ENCODE peak calls at places on chromosomes 5 and 9, in ten cellular contexts. X, S, L, N, O, W, I, Y, R and K are unnamed samples. For H3K36me3, the result is how much of the 10 kb centered on the place peaks cover.

GRCh38 chr5:99320461-99320860 is 391.7 kb upstream of the CHD1 start:
- DNase-seq in X (no peak), S (no peak), L (peak), N (no peak), O (no peak), W (no peak), I (no peak), Y (no peak), R (no peak), K (no peak)

GRCh38 chr9:6243746-6244145 is 28.1 kb downstream of the IL33 start:
- DNase-seq in X (no peak), S (no peak), L (no peak), N (no peak), O (no peak), W (no peak), I (no peak), Y (no peak), R (no peak), K (peak)

GRCh38 chr5:34628373-34628772 is 27.8 kb upstream of the RAI14 start:
- DNase-seq in X (no peak), S (no peak), L (no peak), N (no peak), O (no peak), W (no peak), I (no peak), Y (no peak), R (no peak), K (no peak)

GRCh38 chr9:89637787-89638186 is 33.0 kb downstream of the GADD45G start:
- DNase-seq in X (no peak), S (no peak), L (no peak), N (no peak), O (no peak), W (peak), I (no peak), Y (peak), R (no peak), K (no peak)

GRCh38 chr9:78009156-78009555 is 22.5 kb downstream of the GNAQ start:
- DNase-seq in X (no peak), S (peak), L (no peak), N (no peak), O (no peak), W (no peak), I (no peak), Y (no peak), R (no peak), K (no peak)

GRCh38 chr9:134025606-134026541 is 593 bp downstream of the BRD3OS start:
- DNase-seq in X (peak), S (no peak), L (peak), N (peak), O (peak), W (peak), I (peak), Y (no peak), R (peak), K (peak)

GRCh38 chr5:122723606-122724352 is 51.1 kb upstream of the SNX2 start:
- DNase-seq in X (no peak), S (peak), L (no peak), N (no peak), O (no peak), W (no peak), I (no peak), Y (no peak), R (no peak), K (peak)

GRCh38 chr9:129803679-129804065 is 688 bp downstream of the TOR1B start:
- DNase-seq in X (peak), S (peak), L (no peak), N (no peak), O (no peak), W (no peak), I (no peak), Y (no peak), R (no peak), K (no peak)

GRCh38 chr5:178301641-178302040 is 69.0 kb upstream of the PHYKPL start:
- DNase-seq in X (no peak), S (no peak), L (no peak), N (no peak), O (no peak), W (no peak), I (no peak), Y (peak), R (no peak), K (no peak)

GRCh38 chr5:3944930-3945329 is 349.3 kb downstream of the IRX1 start:
- DNase-seq in X (no peak), S (no peak), L (no peak), N (no peak), O (no peak), W (no peak), I (no peak), Y (no peak), R (no peak), K (no peak)

GRCh38 chr9:110606179-110606578 is 26.6 kb upstream of the SVEP1 start:
- DNase-seq in X (no peak), S (no peak), L (no peak), N (no peak), O (no peak), W (no peak), I (no peak), Y (no peak), R (no peak), K (peak)

GRCh38 chr5:148976569-148977321 is 86.1 kb downstream of the SH3TC2 start:
- DNase-seq in X (peak), S (no peak), L (peak), N (no peak), O (no peak), W (no peak), I (no peak), Y (no peak), R (no peak), K (no peak)

GRCh38 chr9:83154087-83154736 is 91.3 kb upstream of the RASEF start:
- DNase-seq in X (peak), S (no peak), L (no peak), N (no peak), O (no peak), W (no peak), I (no peak), Y (no peak), R (no peak), K (peak)

GRCh38 chr5:143197260-143197656 is 206.2 kb downstream of the NR3C1 start:
- DNase-seq in X (no peak), S (no peak), L (no peak), N (no peak), O (no peak), W (no peak), I (no peak), Y (no peak), R (no peak), K (no peak)

GRCh38 chr5:42242210-42242609 is 181.0 kb upstream of the GHR start:
- DNase-seq in X (no peak), S (no peak), L (no peak), N (no peak), O (no peak), W (no peak), I (no peak), Y (no peak), R (no peak), K (no peak)

GRCh38 chr9:16294371-16294770 is 576.1 kb downstream of the BNC2 start:
- DNase-seq in X (no peak), S (no peak), L (no peak), N (no peak), O (no peak), W (no peak), I (no peak), Y (no peak), R (no peak), K (peak)

GRCh38 chr5:163529698-163530097 is 24.3 kb downstream of the MAT2B start:
- DNase-seq in X (no peak), S (no peak), L (no peak), N (no peak), O (no peak), W (peak), I (peak), Y (no peak), R (no peak), K (no peak)

GRCh38 chr5:67063791-67064190 is 132.8 kb downstream of the CD180 start:
- DNase-seq in X (peak), S (no peak), L (no peak), N (no peak), O (no peak), W (no peak), I (no peak), Y (no peak), R (no peak), K (peak)

GRCh38 chr9:13967493-13967892 is 346.4 kb downstream of the NFIB start:
- DNase-seq in X (no peak), S (no peak), L (no peak), N (no peak), O (no peak), W (no peak), I (no peak), Y (no peak), R (no peak), K (no peak)

GRCh38 chr5:36273809-36274526 is 27.7 kb downstream of the RANBP3L start:
- DNase-seq in X (no peak), S (no peak), L (no peak), N (no peak), O (no peak), W (no peak), I (no peak), Y (no peak), R (no peak), K (no peak)

GRCh38 chr5:91016954-91017690 is 366.0 kb downstream of the ARRDC3 start:
- DNase-seq in X (peak), S (peak), L (no peak), N (no peak), O (no peak), W (no peak), I (no peak), Y (no peak), R (no peak), K (peak)

GRCh38 chr5:150665044-150665443 is 4.0 kb downstream of the MYOZ3 start:
- DNase-seq in X (no peak), S (no peak), L (no peak), N (no peak), O (no peak), W (no peak), I (no peak), Y (no peak), R (no peak), K (peak)

GRCh38 chr5:136053336-136054121 is 24.7 kb downstream of the TGFBI start:
- DNase-seq in X (peak), S (no peak), L (no peak), N (no peak), O (no peak), W (no peak), I (no peak), Y (peak), R (no peak), K (peak)

GRCh38 chr9:21864505-21864904 is 62.1 kb downstream of the MTAP start:
- DNase-seq in X (no peak), S (peak), L (no peak), N (no peak), O (no peak), W (no peak), I (no peak), Y (no peak), R (no peak), K (no peak)

GRCh38 chr9:21862871-21863270 is 60.4 kb downstream of the MTAP start:
- DNase-seq in X (no peak), S (no peak), L (no peak), N (no peak), O (no peak), W (no peak), I (no peak), Y (no peak), R (no peak), K (no peak)

GRCh38 chr9:21871256-21871975 is 69.0 kb downstream of the MTAP start:
- DNase-seq in X (no peak), S (no peak), L (no peak), N (no peak), O (no peak), W (no peak), I (no peak), Y (no peak), R (no peak), K (peak)

GRCh38 chr9:21866302-21866701 is 63.9 kb downstream of the MTAP start:
- DNase-seq in X (no peak), S (no peak), L (no peak), N (no peak), O (no peak), W (no peak), I (no peak), Y (no peak), R (no peak), K (no peak)
- H3K36me3 ChIP-seq in X (half or more), S (under half), L (half or more), N (under half), O (under half), W (under half), I (half or more), Y (under half), R (under half), K (under half)

DNA sequence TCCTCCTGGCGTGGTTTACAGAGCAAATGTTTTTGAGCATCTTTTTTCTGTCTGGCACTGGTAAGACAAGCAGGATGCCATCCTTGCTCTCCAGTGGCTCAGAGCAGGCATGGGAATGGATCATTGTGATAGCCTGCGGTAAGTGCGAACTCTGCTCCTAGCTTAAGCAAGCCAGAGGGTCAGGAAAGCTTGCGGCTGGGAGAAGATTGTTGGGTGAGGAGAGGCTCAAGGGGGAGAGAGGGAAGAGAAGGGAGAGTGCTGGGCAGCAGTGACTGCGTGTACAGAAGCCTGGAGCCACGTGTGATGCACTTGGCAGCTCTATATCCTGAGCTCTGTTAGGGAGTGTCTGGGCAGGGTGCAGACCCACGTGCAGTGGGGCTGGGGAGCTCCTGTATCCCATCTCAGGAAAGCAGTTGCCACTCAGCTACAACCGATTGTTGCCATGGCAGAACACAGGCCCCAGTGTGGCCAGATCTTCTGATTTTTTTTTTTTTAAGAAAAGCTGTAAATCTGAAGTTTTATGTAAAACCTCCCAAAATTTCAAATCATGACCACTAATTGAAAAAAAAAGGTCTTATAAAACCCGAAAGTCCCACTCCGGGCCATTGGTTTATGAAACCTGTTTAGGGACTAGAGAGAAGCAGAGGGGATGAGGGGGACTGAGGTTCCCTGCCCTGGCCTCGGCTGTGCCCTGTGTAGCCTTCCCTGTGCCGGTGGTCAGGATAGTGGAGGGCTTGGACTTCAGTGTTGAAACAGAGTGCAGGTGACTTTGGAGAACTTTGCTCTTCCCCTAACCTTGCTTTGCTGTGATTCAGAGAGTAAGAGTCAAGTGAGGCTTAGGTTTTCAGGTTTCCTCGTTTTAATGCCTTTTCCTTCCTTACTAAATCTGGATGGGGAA is 67.3 kb downstream of the ZNF618 start:
- DNase-seq in X (no peak), S (no peak), L (no peak), N (no peak), O (no peak), W (no peak), I (no peak), Y (no peak), R (no peak), K (no peak)
- H3K36me3 ChIP-seq in X (under half), S (under half), L (under half), N (under half), O (under half), W (under half), I (under half), Y (under half), R (under half), K (under half)

DNA sequence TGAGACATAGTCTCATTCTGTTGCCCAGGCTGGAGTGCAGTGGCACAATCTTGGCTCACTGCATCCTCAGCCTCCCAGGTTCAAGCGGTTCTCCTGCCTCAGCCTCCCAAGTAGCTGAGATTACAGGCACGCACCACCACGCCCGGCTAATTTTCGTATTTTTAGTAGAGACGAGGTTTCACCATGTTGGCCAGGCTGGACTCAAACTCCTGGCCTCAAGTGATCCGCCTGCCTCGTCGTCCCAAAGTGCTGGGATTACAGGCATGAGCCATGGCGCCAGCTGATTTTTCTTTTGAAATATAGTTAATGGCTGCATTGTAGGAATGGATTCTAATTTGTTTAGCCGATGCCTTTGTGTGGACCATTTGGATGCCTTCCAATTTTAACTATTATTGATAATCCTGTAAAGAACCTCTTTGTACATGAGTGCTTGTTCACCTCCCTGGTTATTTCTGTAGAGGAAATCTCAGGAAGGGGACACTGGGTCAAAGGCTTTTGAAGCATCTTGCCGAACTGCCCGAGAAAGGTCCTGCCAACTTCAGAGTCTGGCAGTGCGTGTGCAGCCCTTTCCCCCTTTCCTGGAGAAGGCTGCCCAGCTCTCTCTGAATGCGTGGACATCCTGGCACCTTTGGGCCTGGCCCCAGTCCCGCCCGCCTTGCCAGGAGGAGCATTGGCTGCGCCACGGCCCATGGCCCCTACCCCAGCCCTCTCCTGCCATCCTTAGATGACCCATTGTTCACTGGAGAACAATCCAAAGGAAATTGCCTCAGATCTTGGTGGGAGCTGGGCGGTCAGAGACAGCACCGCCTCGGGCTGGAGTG is 8.9 kb upstream of the NUP214 start:
- DNase-seq in X (no peak), S (no peak), L (no peak), N (no peak), O (no peak), W (no peak), I (no peak), Y (no peak), R (no peak), K (no peak)
- H3K36me3 ChIP-seq in X (under half), S (under half), L (under half), N (under half), O (under half), W (under half), I (under half), Y (under half), R (under half), K (under half)

GRCh38 chr9:92293075-92293354 is 482 bp downstream of the IARS1 start:
- DNase-seq in X (no peak), S (no peak), L (no peak), N (no peak), O (no peak), W (no peak), I (no peak), Y (no peak), R (no peak), K (no peak)

GRCh38 chr9:92292338-92293074 is 991 bp downstream of the IARS1 start:
- DNase-seq in X (peak), S (no peak), L (peak), N (no peak), O (no peak), W (no peak), I (no peak), Y (no peak), R (no peak), K (peak)

GRCh38 chr9:92295240-92295790 is 1.8 kb upstream of the IARS1 start:
- DNase-seq in X (no peak), S (no peak), L (no peak), N (no peak), O (no peak), W (no peak), I (no peak), Y (no peak), R (no peak), K (no peak)

GRCh38 chr9:92294297-92294676 is 790 bp upstream of the IARS1 start:
- DNase-seq in X (peak), S (no peak), L (peak), N (no peak), O (no peak), W (peak), I (no peak), Y (peak), R (no peak), K (peak)

GRCh38 chr9:92293452-92294296 is at the start of gene IARS1:
- DNase-seq in X (peak), S (peak), L (peak), N (peak), O (peak), W (peak), I (peak), Y (peak), R (peak), K (peak)
- H3K36me3 ChIP-seq in X (under half), S (under half), L (half or more), N (under half), O (under half), W (under half), I (under half), Y (under half), R (under half), K (under half)

GRCh38 chr9:136509549-136509948 is 26.7 kb upstream of the SEC16A start:
- DNase-seq in X (no peak), S (no peak), L (no peak), N (no peak), O (no peak), W (no peak), I (no peak), Y (no peak), R (no peak), K (no peak)
- H3K36me3 ChIP-seq in X (under half), S (under half), L (under half), N (under half), O (under half), W (under half), I (half or more), Y (half or more), R (under half), K (half or more)

GRCh38 chr9:135607401-135608293 is 31.7 kb downstream of the GLT6D1 start:
- DNase-seq in X (no peak), S (no peak), L (peak), N (no peak), O (no peak), W (no peak), I (peak), Y (peak), R (no peak), K (no peak)
- H3K36me3 ChIP-seq in X (under half), S (under half), L (under half), N (under half), O (under half), W (under half), I (under half), Y (under half), R (under half), K (under half)